ENCODE peak calls at places on chromosomes 3 and 15, in seven cellular contexts. One of them, this sample, is unnamed.

GRCh38 chr15:72782993-72783562 is 480 bp downstream of the ADPGK start:
- DNase-seq in tibial nerve: peak; percentile 30
- DNase-seq in GM12891: peak; percentile 26
- DNase-seq in adrenal gland: peak; percentile 54
- DNase-seq in right lobe of liver: no peak
- DNase-seq in esophagus squamous epithelium: no peak
- DNase-seq in transverse colon: peak; percentile 49
- DNase-seq in this sample: peak; percentile 46

GRCh38 chr3:78642471-78642870 is 1125.3 kb downstream of the ROBO1 start:
- DNase-seq in transverse colon: no peak
- DNase-seq in adrenal gland: no peak
- DNase-seq in right lobe of liver: no peak
- DNase-seq in tibial nerve: no peak
- DNase-seq in GM12891: no peak
- DNase-seq in esophagus squamous epithelium: no peak
- DNase-seq in this sample: no peak

GRCh38 chr3:102736288-102736960 is 301.6 kb downstream of the ZPLD1 start:
- DNase-seq in esophagus squamous epithelium: no peak
- DNase-seq in adrenal gland: no peak
- DNase-seq in right lobe of liver: no peak
- DNase-seq in transverse colon: no peak
- DNase-seq in GM12891: no peak
- DNase-seq in tibial nerve: no peak
- DNase-seq in this sample: no peak

GRCh38 chr3:46369675-46370132 is 1.0 kb upstream of the CCR5 start:
- DNase-seq in adrenal gland: no peak
- DNase-seq in right lobe of liver: no peak
- DNase-seq in esophagus squamous epithelium: no peak
- DNase-seq in GM12891: no peak
- DNase-seq in transverse colon: no peak
- DNase-seq in tibial nerve: no peak
- DNase-seq in this sample: no peak

GRCh38 chr3:153614131-153614530 is 452.1 kb downstream of the RAP2B start:
- DNase-seq in right lobe of liver: no peak
- DNase-seq in tibial nerve: no peak
- DNase-seq in GM12891: no peak
- DNase-seq in esophagus squamous epithelium: no peak
- DNase-seq in adrenal gland: no peak
- DNase-seq in transverse colon: no peak
- DNase-seq in this sample: no peak

GRCh38 chr15:80779658-80780415 is 667 bp downstream of the CEMIP start:
- DNase-seq in esophagus squamous epithelium: no peak
- DNase-seq in tibial nerve: no peak
- DNase-seq in transverse colon: peak; percentile 11
- DNase-seq in GM12891: no peak
- DNase-seq in adrenal gland: no peak
- DNase-seq in right lobe of liver: no peak
- DNase-seq in this sample: no peak

GRCh38 chr3:109081746-109082510 is 36.0 kb downstream of the MORC1 start:
- DNase-seq in adrenal gland: peak; percentile 26
- DNase-seq in esophagus squamous epithelium: no peak
- DNase-seq in right lobe of liver: peak; percentile 49
- DNase-seq in tibial nerve: peak; percentile 11
- DNase-seq in transverse colon: peak; percentile 14
- DNase-seq in GM12891: peak; percentile 9
- DNase-seq in this sample: no peak

GRCh38 chr3:130263708-130264107 is 81.8 kb upstream of the COL6A5 start:
- DNase-seq in right lobe of liver: no peak
- DNase-seq in adrenal gland: no peak
- DNase-seq in tibial nerve: no peak
- DNase-seq in transverse colon: no peak
- DNase-seq in esophagus squamous epithelium: no peak
- DNase-seq in GM12891: no peak
- DNase-seq in this sample: no peak

GRCh38 chr3:44065311-44065710 is 176.4 kb upstream of the TOPAZ1 start:
- DNase-seq in right lobe of liver: peak; percentile 53
- DNase-seq in transverse colon: no peak
- DNase-seq in tibial nerve: no peak
- DNase-seq in esophagus squamous epithelium: no peak
- DNase-seq in GM12891: no peak
- DNase-seq in adrenal gland: peak; percentile 55
- DNase-seq in this sample: no peak

GRCh38 chr3:128316456-128316855 is 150.2 kb downstream of the DNAJB8 start:
- DNase-seq in right lobe of liver: no peak
- DNase-seq in adrenal gland: no peak
- DNase-seq in GM12891: no peak
- DNase-seq in tibial nerve: no peak
- DNase-seq in transverse colon: no peak
- DNase-seq in esophagus squamous epithelium: no peak
- DNase-seq in this sample: peak; percentile 82

GRCh38 chr3:64059484-64059883 is 36.2 kb upstream of the PSMD6 start:
- DNase-seq in right lobe of liver: no peak
- DNase-seq in esophagus squamous epithelium: no peak
- DNase-seq in adrenal gland: no peak
- DNase-seq in GM12891: no peak
- DNase-seq in transverse colon: no peak
- DNase-seq in tibial nerve: no peak
- DNase-seq in this sample: no peak

GRCh38 chr3:185508330-185508729 is 9.5 kb upstream of the TMEM41A start:
- DNase-seq in adrenal gland: no peak
- DNase-seq in tibial nerve: no peak
- DNase-seq in transverse colon: no peak
- DNase-seq in GM12891: no peak
- DNase-seq in right lobe of liver: no peak
- DNase-seq in esophagus squamous epithelium: no peak
- DNase-seq in this sample: no peak

GRCh38 chr15:32641517-32642059 is at the start of gene SCG5:
- DNase-seq in GM12891: no peak
- DNase-seq in adrenal gland: no peak
- DNase-seq in tibial nerve: no peak
- DNase-seq in esophagus squamous epithelium: no peak
- DNase-seq in transverse colon: peak; percentile 38
- DNase-seq in right lobe of liver: no peak
- DNase-seq in this sample: no peak

GRCh38 chr3:25568525-25569078 is 96.1 kb downstream of the TOP2B start:
- DNase-seq in right lobe of liver: no peak
- DNase-seq in esophagus squamous epithelium: no peak
- DNase-seq in transverse colon: no peak
- DNase-seq in adrenal gland: no peak
- DNase-seq in GM12891: no peak
- DNase-seq in tibial nerve: no peak
- DNase-seq in this sample: no peak

GRCh38 chr3:172616061-172616461 is 92.8 kb upstream of the TNFSF10 start:
- DNase-seq in tibial nerve: no peak
- DNase-seq in adrenal gland: no peak
- DNase-seq in esophagus squamous epithelium: no peak
- DNase-seq in transverse colon: no peak
- DNase-seq in GM12891: no peak
- DNase-seq in right lobe of liver: no peak
- DNase-seq in this sample: no peak

GRCh38 chr15:90801803-90802202 is 66.6 kb upstream of the FURIN start:
- DNase-seq in right lobe of liver: no peak
- DNase-seq in adrenal gland: no peak
- DNase-seq in GM12891: no peak
- DNase-seq in transverse colon: no peak
- DNase-seq in esophagus squamous epithelium: no peak
- DNase-seq in tibial nerve: no peak
- DNase-seq in this sample: no peak

GRCh38 chr3:51948016-51948580 is 5.9 kb downstream of the PARP3 start:
- DNase-seq in esophagus squamous epithelium: no peak
- DNase-seq in transverse colon: no peak
- DNase-seq in tibial nerve: no peak
- DNase-seq in adrenal gland: peak; percentile 9
- DNase-seq in GM12891: no peak
- DNase-seq in right lobe of liver: peak; percentile 11
- DNase-seq in this sample: no peak

DNA sequence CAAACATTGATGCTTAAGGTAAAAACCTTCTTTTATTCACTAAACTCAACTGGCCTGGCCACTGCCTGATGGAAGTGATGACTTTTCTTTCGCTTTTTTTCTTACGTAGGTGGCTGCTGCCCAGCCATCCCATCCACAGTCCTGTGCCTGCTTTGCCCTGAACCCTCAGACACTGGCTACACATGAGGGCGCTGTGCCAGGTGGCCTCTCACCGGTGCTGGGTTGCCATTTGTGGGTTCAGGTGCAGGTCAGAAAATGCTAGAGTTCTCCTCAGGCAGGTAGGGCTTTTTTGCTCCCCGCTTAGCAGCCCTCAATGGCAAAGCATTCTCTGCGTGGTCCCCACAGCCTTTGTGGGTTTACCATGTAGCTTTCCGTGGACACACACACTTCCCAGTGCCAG is 88.3 kb upstream of the PRR23E start:
- DNase-seq in GM12891: no peak
- DNase-seq in transverse colon: no peak
- DNase-seq in right lobe of liver: peak; percentile 35
- DNase-seq in adrenal gland: no peak
- DNase-seq in esophagus squamous epithelium: no peak
- DNase-seq in tibial nerve: no peak
- DNase-seq in this sample: no peak
- TF ChIP-seq POLR2A in GM12891: no peak
- TF ChIP-seq POLR2A in transverse colon: no peak
- TF ChIP-seq POLR2A in right lobe of liver: no peak
- TF ChIP-seq POLR2A in adrenal gland: no peak
- TF ChIP-seq POLR2A in esophagus squamous epithelium: no peak
- TF ChIP-seq POLR2A in tibial nerve: no peak
- TF ChIP-seq POLR2A in this sample: no peak

GRCh38 chr3:184300377-184300717 is 1.3 kb downstream of the PSMD2 start:
- DNase-seq in esophagus squamous epithelium: no peak
- DNase-seq in right lobe of liver: no peak
- DNase-seq in tibial nerve: no peak
- DNase-seq in adrenal gland: no peak
- DNase-seq in transverse colon: no peak
- DNase-seq in GM12891: no peak
- DNase-seq in this sample: no peak

GRCh38 chr3:184295771-184296170 is 3.3 kb upstream of the PSMD2 start:
- DNase-seq in esophagus squamous epithelium: no peak
- DNase-seq in GM12891: no peak
- DNase-seq in adrenal gland: no peak
- DNase-seq in right lobe of liver: no peak
- DNase-seq in tibial nerve: no peak
- DNase-seq in transverse colon: no peak
- DNase-seq in this sample: no peak

GRCh38 chr3:184296616-184297015 is 2.4 kb upstream of the PSMD2 start:
- DNase-seq in tibial nerve: no peak
- DNase-seq in esophagus squamous epithelium: no peak
- DNase-seq in GM12891: no peak
- DNase-seq in transverse colon: no peak
- DNase-seq in adrenal gland: no peak
- DNase-seq in right lobe of liver: no peak
- DNase-seq in this sample: no peak

GRCh38 chr3:184299488-184300376 is 691 bp downstream of the PSMD2 start:
- DNase-seq in tibial nerve: no peak
- DNase-seq in transverse colon: no peak
- DNase-seq in right lobe of liver: no peak
- DNase-seq in esophagus squamous epithelium: no peak
- DNase-seq in GM12891: no peak
- DNase-seq in adrenal gland: peak; percentile 45
- DNase-seq in this sample: no peak

DNA sequence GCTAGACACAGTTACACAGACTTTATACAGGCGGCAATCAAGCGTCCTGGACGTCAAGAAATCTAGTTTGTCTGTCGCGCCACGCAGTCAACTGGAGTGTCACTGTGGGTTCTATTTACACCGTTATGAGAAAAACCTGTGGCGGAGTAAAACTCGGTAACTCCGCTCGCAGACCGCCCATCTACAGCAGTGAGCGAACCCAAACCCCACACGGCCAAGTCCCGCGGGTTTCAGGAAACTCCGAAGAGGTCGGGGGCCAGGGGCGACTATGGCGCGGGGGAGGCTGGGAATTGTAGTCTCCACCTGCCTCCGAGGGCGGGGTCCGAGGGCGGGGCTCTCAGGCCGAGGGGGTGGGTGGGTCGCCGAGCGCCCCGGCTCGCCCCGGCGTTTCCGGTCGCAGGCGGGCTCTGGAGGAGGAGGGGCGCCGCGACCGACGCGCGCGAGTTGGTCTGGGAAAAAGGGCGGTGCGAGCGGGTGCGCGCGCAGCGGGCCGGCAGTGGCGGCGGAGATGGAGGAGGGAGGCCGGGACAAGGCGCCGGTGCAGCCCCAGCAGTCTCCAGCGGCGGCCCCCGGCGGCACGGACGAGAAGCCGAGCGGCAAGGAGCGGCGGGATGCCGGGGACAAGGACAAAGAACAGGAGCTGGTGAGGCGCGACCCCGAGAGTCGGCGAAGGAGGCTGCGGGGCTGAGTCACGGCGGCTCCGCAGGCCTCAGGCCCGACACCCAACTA is at the start of gene PSMD2:
- DNase-seq in transverse colon: peak; percentile 99
- DNase-seq in adrenal gland: peak; percentile 98
- DNase-seq in esophagus squamous epithelium: peak; percentile 84
- DNase-seq in GM12891: peak; percentile 96
- DNase-seq in tibial nerve: peak; percentile 94
- DNase-seq in right lobe of liver: peak; percentile 99
- DNase-seq in this sample: peak; percentile 98
- TF ChIP-seq POLR2A in transverse colon: peak; percentile 84
- TF ChIP-seq POLR2A in adrenal gland: peak; percentile 91
- TF ChIP-seq POLR2A in esophagus squamous epithelium: peak; percentile 81
- TF ChIP-seq POLR2A in GM12891: peak; percentile 60
- TF ChIP-seq POLR2A in tibial nerve: peak; percentile 21
- TF ChIP-seq POLR2A in right lobe of liver: peak; percentile 73
- TF ChIP-seq POLR2A in this sample: peak; percentile 84

GRCh38 chr3:133573629-133574194 is at the start of gene CDV3:
- DNase-seq in right lobe of liver: peak; percentile 64
- DNase-seq in transverse colon: no peak
- DNase-seq in GM12891: peak; percentile 27
- DNase-seq in tibial nerve: peak; percentile 14
- DNase-seq in adrenal gland: no peak
- DNase-seq in esophagus squamous epithelium: no peak
- DNase-seq in this sample: no peak
- TF ChIP-seq POLR2A in right lobe of liver: peak; percentile 90
- TF ChIP-seq POLR2A in transverse colon: peak; percentile 79
- TF ChIP-seq POLR2A in GM12891: no peak
- TF ChIP-seq POLR2A in tibial nerve: peak; percentile 83
- TF ChIP-seq POLR2A in adrenal gland: peak; percentile 87
- TF ChIP-seq POLR2A in esophagus squamous epithelium: peak; percentile 51
- TF ChIP-seq POLR2A in this sample: peak; percentile 63

DNA sequence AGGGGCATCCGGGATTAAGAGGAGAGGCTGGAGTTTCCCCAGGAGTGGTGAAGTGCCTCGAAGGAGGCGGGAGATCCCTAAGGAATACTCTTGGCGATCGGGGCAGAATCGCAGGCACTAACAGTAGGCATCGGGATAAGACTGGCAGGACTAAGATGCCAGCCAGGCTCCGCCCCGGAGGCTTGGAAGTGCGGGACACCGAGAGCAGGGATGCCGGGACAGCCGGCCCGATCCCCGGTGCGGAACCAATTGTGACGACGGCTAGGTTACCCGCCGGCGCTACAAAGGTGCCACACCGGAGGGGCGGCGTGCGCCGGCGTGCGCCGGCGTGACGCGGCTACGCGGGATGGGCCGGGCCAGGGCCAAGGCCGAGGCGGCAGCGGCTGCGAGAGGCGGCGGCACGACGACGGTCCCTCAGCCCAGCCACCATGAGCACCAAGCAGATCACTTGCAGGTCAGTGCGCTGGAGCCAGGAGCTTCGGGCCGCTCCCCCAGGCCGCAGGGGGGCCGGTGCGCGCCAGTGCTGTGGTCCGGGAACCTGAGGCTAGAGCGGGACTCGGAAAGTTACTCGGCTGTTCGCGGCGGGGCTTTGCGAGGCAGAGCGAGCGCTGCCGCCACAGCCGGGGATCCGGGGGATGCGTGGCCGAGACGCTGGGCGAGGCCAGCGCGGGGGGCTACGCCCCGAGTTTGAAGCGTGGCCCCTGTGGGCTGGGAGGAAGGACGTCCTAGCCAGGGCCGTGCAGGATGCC is at the start of gene MKRN2:
- DNase-seq in tibial nerve: peak; percentile 67
- DNase-seq in esophagus squamous epithelium: peak; percentile 22
- DNase-seq in adrenal gland: peak; percentile 87
- DNase-seq in transverse colon: peak; percentile 91
- DNase-seq in GM12891: peak; percentile 76
- DNase-seq in right lobe of liver: peak; percentile 90
- DNase-seq in this sample: peak; percentile 75
- TF ChIP-seq POLR2A in tibial nerve: peak; percentile 98
- TF ChIP-seq POLR2A in esophagus squamous epithelium: peak; percentile 88
- TF ChIP-seq POLR2A in adrenal gland: peak; percentile 98
- TF ChIP-seq POLR2A in transverse colon: peak; percentile 96
- TF ChIP-seq POLR2A in GM12891: peak; percentile 92
- TF ChIP-seq POLR2A in right lobe of liver: peak; percentile 97
- TF ChIP-seq POLR2A in this sample: peak; percentile 99

This sample was measured in uterus.